ENCODE peak calls at places on chromosomes 6 and 20, in ten cellular contexts. G, Q, K, D, S, W, N, O, R and H are unnamed samples.

GRCh38 chr6:139027620-139028182 is 844 bp upstream of the ABRACL start:
- DNase-seq in W (no peak), D (no peak), Q (peak; percentile 20), G (peak; percentile 5), N (no peak), S (peak; percentile 25), O (peak; percentile 61), R (no peak), K (no peak), H (peak; percentile 24)

GRCh38 chr6:68777956-68778355 is 142.9 kb downstream of the ADGRB3 start:
- DNase-seq in Q (no peak), O (no peak), D (no peak), R (no peak), W (no peak), S (peak; percentile 11), G (no peak), K (no peak), N (no peak), H (peak; percentile 69)

GRCh38 chr20:13671500-13672288 is 33.0 kb upstream of the TASP1 start:
- DNase-seq in W (no peak), K (no peak), S (peak; percentile 67), O (no peak), D (no peak), R (no peak), G (no peak), N (no peak), Q (no peak), H (peak; percentile 64)

GRCh38 chr20:11001767-11002540 is 328.2 kb upstream of the JAG1 start:
- DNase-seq in S (peak; percentile 70), K (no peak), Q (no peak), W (no peak), R (no peak), N (no peak), G (no peak), D (no peak), O (no peak), H (peak; percentile 66)

GRCh38 chr6:133456439-133456838 is 215.3 kb downstream of the EYA4 start:
- DNase-seq in W (no peak), S (no peak), K (no peak), O (no peak), R (no peak), Q (no peak), G (peak; percentile 3), D (no peak), N (no peak), H (no peak)

GRCh38 chr6:44869321-44869897 is 458.7 kb upstream of the RUNX2 start:
- DNase-seq in W (no peak), O (peak; percentile 37), N (no peak), Q (no peak), D (no peak), G (no peak), R (no peak), S (no peak), K (no peak), H (no peak)

GRCh38 chr6:140636237-140636636 is 1261.8 kb upstream of the CITED2 start:
- DNase-seq in N (no peak), W (no peak), Q (no peak), S (no peak), G (no peak), D (no peak), O (no peak), K (no peak), R (no peak), H (no peak)

GRCh38 chr6:116217069-116217468 is 36.8 kb downstream of the TSPYL4 start:
- DNase-seq in R (no peak), S (peak; percentile 58), Q (no peak), W (no peak), O (peak; percentile 6), N (no peak), D (no peak), K (no peak), G (no peak), H (no peak)

GRCh38 chr6:130697661-130698535 is 129.3 kb upstream of the SMLR1 start:
- DNase-seq in W (peak; percentile 36), S (peak; percentile 57), K (no peak), Q (peak; percentile 41), R (no peak), N (no peak), D (no peak), G (peak; percentile 43), O (peak; percentile 52), H (peak; percentile 66)

GRCh38 chr20:676315-676937 is 824 bp upstream of the SCRT2 start:
- DNase-seq in W (no peak), O (no peak), K (no peak), N (peak; percentile 31), S (no peak), Q (no peak), D (peak; percentile 41), G (peak; percentile 16), R (no peak), H (no peak)

GRCh38 chr6:57217270-57217669 is 4.8 kb downstream of the RAB23 start:
- DNase-seq in Q (no peak), G (no peak), D (no peak), O (no peak), W (no peak), S (no peak), K (no peak), N (no peak), R (no peak), H (no peak)

GRCh38 chr6:147204843-147205311 is 660 bp downstream of the STXBP5 start:
- DNase-seq in O (no peak), S (no peak), G (no peak), D (no peak), Q (no peak), R (no peak), W (no peak), N (no peak), K (no peak), H (no peak)

GRCh38 chr20:10672579-10673127 is 1.1 kb downstream of the JAG1 start:
- DNase-seq in R (peak; percentile 83), S (peak; percentile 39), K (peak; percentile 66), D (no peak), G (peak; percentile 55), O (peak; percentile 55), W (no peak), N (peak; percentile 66), Q (no peak), H (peak; percentile 52)

GRCh38 chr6:30882764-30883475 is 1.4 kb upstream of the DDR1 start:
- DNase-seq in N (peak; percentile 90), S (no peak), O (peak; percentile 78), R (no peak), W (no peak), K (peak; percentile 79), D (peak; percentile 72), G (peak; percentile 54), Q (no peak), H (peak; percentile 31)

GRCh38 chr6:163814494-163815364 is 400.2 kb downstream of the QKI start:
- DNase-seq in N (no peak), G (no peak), R (no peak), D (no peak), Q (no peak), K (no peak), O (no peak), S (peak; percentile 77), W (no peak), H (peak; percentile 77)

GRCh38 chr6:169845426-169846285 is 94.2 kb downstream of the ERMARD start:
- DNase-seq in G (no peak), S (no peak), K (no peak), W (no peak), R (peak; percentile 69), O (no peak), Q (no peak), N (no peak), D (no peak), H (no peak)

GRCh38 chr20:10385850-10386544 is 48.0 kb downstream of the MKKS start:
- DNase-seq in O (no peak), G (no peak), R (no peak), Q (no peak), K (no peak), W (no peak), D (no peak), N (no peak), S (no peak), H (no peak)

GRCh38 chr20:49435639-49436038 is 46.8 kb downstream of the KCNB1 start:
- DNase-seq in O (no peak), Q (no peak), G (no peak), R (no peak), W (no peak), S (no peak), N (no peak), D (no peak), K (no peak), H (no peak)
- TF ChIP-seq CTCF in O (no peak), Q (no peak), G (no peak), R (no peak), W (no peak), S (no peak), N (no peak), D (no peak), K (no peak), H (no peak)

GRCh38 chr6:33822575-33823395 is 19.0 kb upstream of the MLN start:
- DNase-seq in D (no peak), Q (no peak), K (no peak), S (no peak), R (no peak), O (no peak), W (no peak), N (no peak), G (peak; percentile 43), H (no peak)
- TF ChIP-seq CTCF in D (no peak), Q (no peak), K (no peak), S (peak; percentile 24), R (peak; percentile 34), O (no peak), W (peak; percentile 36), N (no peak), G (peak; percentile 42), H (peak; percentile 3)

GRCh38 chr6:48917233-48917632 is 545.8 kb downstream of the MMUT start:
- DNase-seq in S (no peak), R (no peak), N (no peak), W (no peak), O (no peak), G (no peak), Q (no peak), K (no peak), D (no peak), H (no peak)

GRCh38 chr6:48919555-48919954 is 543.5 kb downstream of the MMUT start:
- DNase-seq in W (no peak), Q (no peak), R (no peak), D (no peak), O (no peak), N (no peak), S (no peak), K (no peak), G (no peak), H (no peak)

GRCh38 chr6:48922837-48923236 is 540.2 kb downstream of the MMUT start:
- DNase-seq in K (no peak), Q (no peak), O (no peak), S (no peak), N (no peak), R (no peak), G (no peak), W (no peak), D (no peak), H (no peak)
- TF ChIP-seq CTCF in K (no peak), Q (no peak), O (no peak), S (no peak), N (no peak), R (no peak), G (no peak), W (no peak), D (no peak), H (no peak)

DNA sequence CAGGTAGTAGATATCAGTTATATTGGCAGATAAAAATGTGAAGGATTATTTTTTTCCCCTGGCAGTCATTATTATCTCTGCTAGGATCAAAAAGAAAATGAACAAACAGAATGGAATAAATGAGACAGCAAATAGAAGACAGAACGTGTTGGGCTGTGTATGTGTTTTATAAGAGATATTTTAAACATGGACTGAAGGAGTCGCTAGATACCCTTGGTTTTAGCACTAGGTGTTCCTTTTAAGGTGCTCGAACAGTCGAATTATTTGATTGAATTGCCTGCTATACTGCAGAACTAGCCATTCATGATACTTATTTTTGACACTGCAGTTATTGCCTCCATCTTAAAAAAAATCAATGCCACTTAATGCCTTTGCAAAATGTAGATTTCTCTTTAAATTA is 3.7 kb downstream of the GRIK2 start:
- DNase-seq in W (no peak), R (no peak), Q (no peak), O (no peak), G (no peak), K (no peak), N (no peak), S (peak; percentile 12), D (no peak), H (no peak)
- TF ChIP-seq CTCF in W (peak; percentile 53), R (peak; percentile 41), Q (no peak), O (no peak), G (peak; percentile 35), K (no peak), N (no peak), S (peak; percentile 23), D (no peak), H (no peak)